ENCODE peak calls at places on chromosomes 4 and X, in ten cellular contexts. D is HTR-8/SVneo, N is NAMALWA, F is HT1080, K is IMR-90, I is MCF 10A, O is lung, M is endothelial cell, Z is fibroblast of pulmonary artery, T is AG20443. U is an unnamed sample.

GRCh38 chrX:11143931-11144678 is 33.0 kb downstream of the HCCS start:
- DNase-seq in D (peak; percentile 60), N (peak; percentile 84), F (peak; percentile 61), K (peak; percentile 79), I (peak; percentile 88), O (peak; percentile 60), M (peak; percentile 57), Z (peak; percentile 87), T (peak; percentile 65), U (peak; percentile 43)

GRCh38 chrX:31497086-31497485 is 425.2 kb upstream of the FTHL17 start:
- DNase-seq in D (no peak), N (no peak), F (peak; percentile 8), K (peak; percentile 48), I (peak; percentile 8), O (no peak), M (no peak), Z (peak; percentile 52), T (peak; percentile 27), U (no peak)

GRCh38 chr4:109072595-109072994 is 229.9 kb downstream of the COL25A1 start:
- DNase-seq in D (no peak), N (no peak), F (peak; percentile 76), K (peak; percentile 77), I (peak; percentile 94), O (no peak), M (no peak), Z (peak; percentile 87), T (peak; percentile 51), U (no peak)

GRCh38 chr4:1693131-1693896 is 9.2 kb upstream of the FAM53A start:
- DNase-seq in D (peak; percentile 74), N (peak; percentile 85), F (peak; percentile 58), K (peak; percentile 72), I (peak; percentile 87), O (peak; percentile 70), M (peak; percentile 71), Z (peak; percentile 84), T (peak; percentile 79), U (peak; percentile 82)

GRCh38 chr4:136812100-136812880 is 720.0 kb downstream of the PCDH18 start:
- DNase-seq in D (no peak), N (no peak), F (no peak), K (no peak), I (no peak), O (no peak), M (no peak), Z (no peak), T (no peak), U (no peak)

GRCh38 chrX:49058794-49059193 is at the start of gene CCDC120:
- DNase-seq in D (no peak), N (no peak), F (no peak), K (no peak), I (peak; percentile 38), O (peak; percentile 51), M (no peak), Z (no peak), T (no peak), U (no peak)

GRCh38 chrX:51456814-51457213 is 39.6 kb downstream of the NUDT11 start:
- DNase-seq in D (no peak), N (peak; percentile 20), F (no peak), K (no peak), I (peak; percentile 6), O (no peak), M (no peak), Z (peak; percentile 0), T (no peak), U (no peak)

GRCh38 chrX:140836874-140837273 is 127.3 kb downstream of the LINC00632 start:
- DNase-seq in D (no peak), N (no peak), F (no peak), K (no peak), I (no peak), O (no peak), M (no peak), Z (no peak), T (no peak), U (no peak)

GRCh38 chr4:85149656-85150055 is 183.2 kb upstream of the WDFY3 start:
- DNase-seq in D (no peak), N (no peak), F (peak; percentile 22), K (peak; percentile 4), I (peak; percentile 48), O (no peak), M (no peak), Z (peak; percentile 69), T (peak; percentile 16), U (no peak)

GRCh38 chr4:87032884-87033533 is 98.2 kb downstream of the AFF1 start:
- DNase-seq in D (no peak), N (no peak), F (peak; percentile 51), K (peak; percentile 83), I (peak; percentile 67), O (no peak), M (no peak), Z (peak; percentile 94), T (peak; percentile 64), U (no peak)

GRCh38 chr4:67638157-67638556 is 62.8 kb downstream of the UBA6 start:
- DNase-seq in D (no peak), N (no peak), F (no peak), K (no peak), I (no peak), O (no peak), M (no peak), Z (no peak), T (no peak), U (no peak)

GRCh38 chr4:165383757-165384156 is 4.9 kb downstream of the CPE start:
- DNase-seq in D (no peak), N (no peak), F (no peak), K (no peak), I (peak; percentile 66), O (no peak), M (no peak), Z (no peak), T (no peak), U (no peak)

GRCh38 chr4:159778298-159778697 is 675.4 kb downstream of the RAPGEF2 start:
- DNase-seq in D (no peak), N (no peak), F (no peak), K (no peak), I (no peak), O (no peak), M (no peak), Z (no peak), T (no peak), U (no peak)

GRCh38 chrX:153032397-153033118 is 23.7 kb upstream of the PNMA3 start:
- DNase-seq in D (peak; percentile 35), N (peak; percentile 56), F (peak; percentile 32), K (peak; percentile 18), I (peak; percentile 43), O (peak; percentile 74), M (peak; percentile 71), Z (peak; percentile 51), T (peak; percentile 86), U (peak; percentile 79)